ENCODE peak calls at places on chromosome 22, in nine cellular contexts. A, Y, S, P, N, D, Q, I and R are unnamed samples.

GRCh38 chr22:37607912-37608476 is 640 bp upstream of the GGA1 start:
- DNase-seq in A (no peak), Y (no peak), S (no peak), P (no peak), N (no peak), D (peak; percentile 21), Q (no peak), I (no peak), R (no peak)

GRCh38 chr22:42473484-42474193 is 41.4 kb upstream of the NFAM1 start:
- DNase-seq in A (no peak), Y (peak; percentile 53), S (peak; percentile 68), P (peak; percentile 63), N (no peak), D (peak; percentile 13), Q (no peak), I (no peak), R (peak; percentile 36)

GRCh38 chr22:41480397-41480735 is 11.4 kb downstream of the ACO2 start:
- DNase-seq in A (no peak), Y (no peak), S (peak; percentile 64), P (no peak), N (no peak), D (no peak), Q (no peak), I (no peak), R (peak; percentile 66)

GRCh38 chr22:30717331-30717921 is 22.8 kb downstream of the OSBP2 start:
- DNase-seq in A (no peak), Y (peak; percentile 85), S (peak; percentile 80), P (no peak), N (no peak), D (no peak), Q (no peak), I (no peak), R (no peak)

GRCh38 chr22:36339171-36340065 is 48.3 kb downstream of the MYH9 start:
- DNase-seq in A (peak; percentile 44), Y (peak; percentile 73), S (peak; percentile 88), P (no peak), N (no peak), D (no peak), Q (no peak), I (no peak), R (no peak)

GRCh38 chr22:38432264-38432663 is 22.7 kb downstream of the KCNJ4 start:
- DNase-seq in A (no peak), Y (no peak), S (peak; percentile 41), P (no peak), N (no peak), D (no peak), Q (no peak), I (no peak), R (no peak)

GRCh38 chr22:37633082-37633692 is 6.3 kb upstream of the SH3BP1 start:
- DNase-seq in A (peak; percentile 67), Y (no peak), S (no peak), P (peak; percentile 87), N (no peak), D (no peak), Q (no peak), I (no peak), R (no peak)

GRCh38 chr22:37201066-37201820 is 11.0 kb downstream of the SSTR3 start:
- DNase-seq in A (peak; percentile 5), Y (no peak), S (no peak), P (no peak), N (no peak), D (no peak), Q (no peak), I (no peak), R (no peak)

GRCh38 chr22:43845981-43846380 is 16.3 kb downstream of the SULT4A1 start:
- DNase-seq in A (no peak), Y (no peak), S (no peak), P (no peak), N (no peak), D (no peak), Q (no peak), I (peak; percentile 5), R (no peak)

GRCh38 chr22:28116261-28116673 is 197.2 kb upstream of the PITPNB start:
- DNase-seq in A (no peak), Y (peak; percentile 92), S (peak; percentile 95), P (no peak), N (no peak), D (no peak), Q (peak; percentile 25), I (no peak), R (peak; percentile 95)

GRCh38 chr22:21641417-21641794 is 696 bp upstream of the SDF2L1 start:
- DNase-seq in A (no peak), Y (peak; percentile 52), S (peak; percentile 47), P (peak; percentile 61), N (peak; percentile 56), D (peak; percentile 57), Q (no peak), I (no peak), R (no peak)
- TF ChIP-seq CTCF in A (no peak), Y (peak; percentile 30), S (peak; percentile 67), P (no peak), N (peak; percentile 23), D (peak; percentile 57), Q (peak; percentile 40), I (no peak), R (peak; percentile 51)

DNA sequence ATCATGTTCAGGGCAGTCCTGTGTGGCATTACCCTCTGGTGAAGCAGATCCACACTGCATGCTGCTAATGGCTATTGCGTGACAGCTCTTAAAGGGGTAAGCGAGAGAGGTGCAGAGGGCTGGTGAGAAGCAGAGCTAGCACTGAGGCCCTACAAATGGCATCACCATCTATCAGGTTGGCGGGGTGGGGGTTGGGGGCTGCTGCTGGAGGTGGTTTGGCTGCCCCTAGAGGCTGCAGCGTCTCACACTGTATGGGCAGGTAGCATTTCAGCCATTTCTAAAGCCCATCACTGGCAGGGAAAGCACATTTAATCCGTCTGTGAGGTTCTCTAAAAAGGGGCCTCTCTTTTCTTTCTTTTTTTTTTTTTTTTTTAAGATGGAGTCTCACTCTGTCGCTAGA is 16.8 kb upstream of the TMA7B start:
- DNase-seq in A (peak; percentile 57), Y (no peak), S (no peak), P (peak; percentile 32), N (no peak), D (no peak), Q (no peak), I (no peak), R (no peak)
- TF ChIP-seq CTCF in A (no peak), Y (no peak), S (no peak), P (peak; percentile 20), N (no peak), D (peak; percentile 27), Q (no peak), I (no peak), R (no peak)

GRCh38 chr22:47225080-47225930 is 462.9 kb downstream of the TBC1D22A start:
- DNase-seq in A (no peak), Y (no peak), S (no peak), P (no peak), N (peak; percentile 14), D (no peak), Q (no peak), I (no peak), R (no peak)

GRCh38 chr22:47218671-47219070 is 456.2 kb downstream of the TBC1D22A start:
- DNase-seq in A (no peak), Y (no peak), S (no peak), P (no peak), N (peak; percentile 24), D (no peak), Q (no peak), I (no peak), R (no peak)

GRCh38 chr22:47221840-47222615 is 459.6 kb downstream of the TBC1D22A start:
- DNase-seq in A (no peak), Y (no peak), S (no peak), P (no peak), N (peak; percentile 19), D (no peak), Q (no peak), I (no peak), R (no peak)

GRCh38 chr22:47219789-47220188 is 457.3 kb downstream of the TBC1D22A start:
- DNase-seq in A (no peak), Y (no peak), S (no peak), P (no peak), N (no peak), D (no peak), Q (no peak), I (no peak), R (no peak)

GRCh38 chr22:47220752-47221151 is 458.3 kb downstream of the TBC1D22A start:
- DNase-seq in A (no peak), Y (no peak), S (no peak), P (no peak), N (no peak), D (no peak), Q (no peak), I (no peak), R (no peak)
- TF ChIP-seq CTCF in A (no peak), Y (no peak), S (no peak), P (no peak), N (no peak), D (no peak), Q (no peak), I (no peak), R (no peak)

GRCh38 chr22:46126853-46127385 is 23.4 kb upstream of the PPARA start:
- DNase-seq in A (no peak), Y (no peak), S (no peak), P (no peak), N (no peak), D (no peak), Q (no peak), I (peak; percentile 29), R (no peak)

GRCh38 chr22:46128606-46129005 is 21.7 kb upstream of the PPARA start:
- DNase-seq in A (peak; percentile 18), Y (no peak), S (no peak), P (no peak), N (no peak), D (no peak), Q (no peak), I (no peak), R (no peak)

GRCh38 chr22:46131151-46131587 is 19.2 kb upstream of the PPARA start:
- DNase-seq in A (peak; percentile 16), Y (no peak), S (no peak), P (no peak), N (no peak), D (no peak), Q (no peak), I (no peak), R (no peak)

GRCh38 chr22:46127556-46127955 is 22.8 kb upstream of the PPARA start:
- DNase-seq in A (peak; percentile 4), Y (no peak), S (no peak), P (no peak), N (no peak), D (no peak), Q (no peak), I (no peak), R (no peak)

GRCh38 chr22:46129390-46130041 is 20.8 kb upstream of the PPARA start:
- DNase-seq in A (peak; percentile 13), Y (no peak), S (no peak), P (peak; percentile 52), N (no peak), D (no peak), Q (no peak), I (no peak), R (no peak)
- TF ChIP-seq CTCF in A (no peak), Y (no peak), S (no peak), P (no peak), N (no peak), D (no peak), Q (no peak), I (no peak), R (no peak)